ENCODE peak calls at places on chromosomes 6 and 20, in ten cellular contexts. O is HCT116, P is brain microvascular endothelial cell, U is sigmoid colon, R is lower leg skin, Q is SK-N-SH, B is Peyer's patch, I is glutamatergic neuron, N is kidney epithelial cell, G is neural progenitor cell. T is an unnamed sample.

GRCh38 chr6:157050537-157051280 is 272.6 kb downstream of the TMEM242 start:
- DNase-seq in Q (peak; percentile 62), R (no peak), P (no peak), G (no peak), U (no peak), I (no peak), B (no peak), N (no peak), O (no peak), T (no peak)

GRCh38 chr6:31901415-31901952 is 402 bp downstream of the ZBTB12 start:
- DNase-seq in R (peak; percentile 49), B (peak; percentile 72), G (peak; percentile 68), I (no peak), Q (peak; percentile 83), U (peak; percentile 86), N (no peak), P (peak; percentile 18), O (no peak), T (no peak)

GRCh38 chr6:127606131-127606562 is 29.2 kb downstream of the C6orf58 start:
- DNase-seq in R (no peak), I (peak; percentile 14), N (peak; percentile 54), P (peak; percentile 44), U (no peak), O (peak; percentile 41), B (no peak), G (peak; percentile 67), Q (peak; percentile 17), T (no peak)

GRCh38 chr6:112886415-112886814 is 539.3 kb downstream of the RFPL4B start:
- DNase-seq in O (no peak), U (no peak), R (no peak), Q (no peak), I (no peak), B (no peak), N (no peak), P (no peak), G (no peak), T (no peak)

GRCh38 chr20:60349418-60349817 is 391.2 kb downstream of the CDH26 start:
- DNase-seq in G (no peak), U (no peak), R (no peak), P (no peak), Q (no peak), B (no peak), I (no peak), N (no peak), O (no peak), T (no peak)

GRCh38 chr6:161373905-161374451 is 100.1 kb upstream of the AGPAT4 start:
- DNase-seq in P (peak; percentile 53), N (no peak), G (peak; percentile 81), B (peak; percentile 49), Q (peak; percentile 78), I (peak; percentile 88), R (peak; percentile 61), U (peak; percentile 78), O (no peak), T (peak; percentile 90)

GRCh38 chr6:56041591-56041990 is 166.2 kb upstream of the BMP5 start:
- DNase-seq in I (no peak), N (no peak), P (no peak), B (no peak), G (no peak), R (no peak), Q (no peak), O (no peak), U (no peak), T (no peak)

GRCh38 chr6:141264101-141264500 is 868.6 kb upstream of the GJE1 start:
- DNase-seq in G (no peak), I (no peak), U (no peak), B (no peak), O (no peak), R (no peak), N (no peak), P (no peak), Q (no peak), T (no peak)

GRCh38 chr6:40789143-40789764 is 202.1 kb upstream of the LRFN2 start:
- DNase-seq in B (no peak), O (no peak), R (no peak), Q (peak; percentile 42), P (no peak), N (no peak), I (no peak), G (no peak), U (no peak), T (no peak)

GRCh38 chr6:1988843-1989242 is 256.6 kb downstream of the GMDS start:
- DNase-seq in U (no peak), P (no peak), R (no peak), B (no peak), N (no peak), Q (no peak), O (no peak), I (no peak), G (peak; percentile 7), T (no peak)

GRCh38 chr20:20089939-20090338 is 37.6 kb downstream of the CFAP61 start:
- DNase-seq in R (no peak), G (no peak), P (no peak), O (no peak), U (no peak), B (no peak), N (no peak), Q (no peak), I (no peak), T (no peak)

GRCh38 chr6:144007779-144008500 is at the start of gene PLAGL1:
- DNase-seq in U (peak; percentile 79), O (peak; percentile 38), I (peak; percentile 38), P (peak; percentile 31), N (no peak), R (peak; percentile 53), Q (peak; percentile 68), B (no peak), G (peak; percentile 66), T (peak; percentile 41)

GRCh38 chr6:118580585-118581419 is 32.7 kb downstream of the PLN start:
- DNase-seq in U (peak; percentile 66), B (no peak), I (no peak), N (peak; percentile 19), G (peak; percentile 86), P (peak; percentile 68), Q (peak; percentile 49), R (peak; percentile 36), O (peak; percentile 49), T (peak; percentile 14)

GRCh38 chr20:49132995-49133451 is 55.1 kb downstream of the STAU1 start:
- DNase-seq in I (no peak), U (no peak), B (no peak), P (peak; percentile 45), R (peak; percentile 21), O (peak; percentile 47), N (peak; percentile 28), G (peak; percentile 74), Q (peak; percentile 49), T (peak; percentile 28)

GRCh38 chr6:166996406-166996805 is 2.8 kb upstream of the CEP43 start:
- DNase-seq in Q (no peak), R (no peak), G (no peak), N (peak; percentile 26), O (no peak), B (no peak), U (no peak), I (no peak), P (peak; percentile 45), T (no peak)

GRCh38 chr6:75608955-75609533 is 7.4 kb downstream of the SENP6 start:
- DNase-seq in N (no peak), U (no peak), O (no peak), R (no peak), Q (no peak), B (no peak), P (no peak), I (no peak), G (no peak), T (no peak)

GRCh38 chr20:62366370-62367135 is 559 bp downstream of the LAMA5 start:
- DNase-seq in P (no peak), G (peak; percentile 89), N (no peak), B (no peak), U (peak; percentile 74), Q (peak; percentile 82), R (no peak), I (peak; percentile 52), O (no peak), T (no peak)

DNA sequence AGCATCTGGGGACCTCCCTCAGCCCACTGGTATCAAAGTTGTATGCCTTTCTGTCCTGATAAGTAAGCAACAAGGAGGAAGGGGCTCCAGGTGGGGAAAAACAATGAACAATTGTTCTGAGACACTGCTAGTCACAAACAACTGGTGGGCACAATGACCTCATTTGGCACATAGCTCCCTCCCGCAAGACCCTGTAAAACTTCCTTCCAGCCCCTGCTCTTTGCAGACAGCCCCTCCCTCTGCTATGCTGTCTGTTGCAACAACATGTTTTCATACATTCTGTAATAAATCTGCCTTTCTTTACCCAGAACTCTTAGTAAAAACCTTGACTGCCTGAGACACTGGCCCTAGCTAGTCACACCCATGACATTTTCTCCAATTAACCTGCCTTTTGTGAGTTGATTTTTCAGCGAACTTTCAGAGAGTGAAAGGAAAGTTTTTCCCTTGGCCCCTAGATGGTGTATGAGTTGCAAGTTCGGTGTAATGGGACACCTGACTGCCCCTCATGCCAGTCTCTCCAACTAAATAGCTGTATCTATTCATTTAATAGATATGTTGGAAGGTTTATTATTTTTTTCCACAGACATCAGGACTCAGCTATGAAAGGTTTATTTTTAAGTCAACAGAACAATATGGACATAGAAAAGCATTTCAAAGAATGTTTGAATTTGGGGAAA is 142.3 kb upstream of the SLC22A16 start:
- DNase-seq in R (no peak), B (no peak), I (no peak), O (peak; percentile 3), N (no peak), P (no peak), U (no peak), G (no peak), Q (no peak), T (no peak)
- TF ChIP-seq CTCF in R (no peak), B (no peak), I (no peak), O (peak; percentile 31), N (peak; percentile 31), P (peak; percentile 59), U (no peak), G (peak; percentile 33), Q (peak; percentile 41), T (peak; percentile 45)

GRCh38 chr20:16749573-16749972 is 1.4 kb downstream of the OTOR start:
- DNase-seq in O (no peak), G (peak; percentile 50), B (no peak), P (no peak), I (peak; percentile 56), N (no peak), U (no peak), R (no peak), Q (no peak), T (peak; percentile 7)
- TF ChIP-seq CTCF in O (peak; percentile 48), G (peak; percentile 69), B (no peak), P (peak; percentile 41), I (peak; percentile 20), N (peak; percentile 7), U (no peak), R (no peak), Q (no peak), T (no peak)

DNA sequence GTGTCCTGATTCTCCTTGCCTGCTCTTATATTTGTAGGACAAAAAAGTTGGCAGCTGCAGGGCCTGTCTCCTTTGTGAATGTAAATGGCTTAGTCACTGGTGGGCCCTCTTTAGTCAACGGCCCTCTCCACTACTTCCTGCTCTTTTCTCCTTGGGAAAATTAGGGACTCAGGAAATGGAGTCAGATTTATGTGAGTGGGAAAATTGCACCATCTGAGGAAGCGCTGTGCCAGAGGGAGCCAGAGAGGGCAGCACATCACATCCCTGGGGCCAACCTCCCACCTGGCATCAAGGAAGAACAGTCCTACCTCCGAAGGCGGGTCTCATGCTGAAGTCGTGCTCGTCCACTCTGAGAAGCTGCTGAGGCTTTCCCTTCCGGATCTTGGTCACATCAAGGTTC is 15.6 kb downstream of the GABRR2 start:
- DNase-seq in I (no peak), B (no peak), Q (no peak), P (no peak), R (no peak), O (peak; percentile 21), G (no peak), N (no peak), U (no peak), T (no peak)
- TF ChIP-seq CTCF in I (no peak), B (no peak), Q (peak; percentile 38), P (peak; percentile 44), R (no peak), O (peak; percentile 68), G (peak; percentile 39), N (peak; percentile 39), U (no peak), T (peak; percentile 33)

GRCh38 chr6:48087448-48087847 is 23.5 kb downstream of the PTCHD4 start:
- DNase-seq in U (no peak), Q (no peak), O (peak; percentile 18), P (no peak), R (no peak), G (no peak), N (no peak), B (no peak), I (no peak), T (no peak)
- TF ChIP-seq CTCF in U (no peak), Q (peak; percentile 59), O (peak; percentile 25), P (peak; percentile 21), R (no peak), G (no peak), N (peak; percentile 31), B (no peak), I (no peak), T (peak; percentile 49)